ENCODE peak calls at places on chromosomes 1 and 21, in four cellular contexts. O is GM12892, N is spleen, I is right lobe of liver. Z is an unnamed sample.

GRCh38 chr21:32437729-32438128 is 25.2 kb downstream of the EVA1C start:
- DNase-seq in O (no peak), N (no peak), I (no peak), Z (no peak)

GRCh38 chr1:87950369-87950768 is 621.7 kb downstream of the LMO4 start:
- DNase-seq in O (no peak), N (no peak), I (no peak), Z (peak; percentile 39)

GRCh38 chr1:41935226-41935625 is 16.5 kb upstream of the HIVEP3 start:
- DNase-seq in O (no peak), N (no peak), I (no peak), Z (no peak)

GRCh38 chr21:44445413-44445812 is 9.9 kb upstream of the LRRC3 start:
- DNase-seq in O (no peak), N (peak; percentile 16), I (peak; percentile 10), Z (no peak)

GRCh38 chr1:30788580-30789387 is 31.2 kb upstream of the LAPTM5 start:
- DNase-seq in O (no peak), N (peak; percentile 64), I (peak; percentile 35), Z (no peak)

GRCh38 chr1:16913866-16914662 is 7.7 kb upstream of the CROCC start:
- DNase-seq in O (peak; percentile 89), N (peak; percentile 99), I (peak; percentile 94), Z (peak; percentile 97)

GRCh38 chr1:5991784-5992033 is 516 bp downstream of the NPHP4 start:
- DNase-seq in O (peak; percentile 80), N (no peak), I (no peak), Z (no peak)

GRCh38 chr21:45412491-45412890 is 7.5 kb downstream of the COL18A1 start:
- DNase-seq in O (no peak), N (peak; percentile 54), I (peak; percentile 31), Z (no peak)

GRCh38 chr1:18817316-18817715 is 42.1 kb downstream of the TAS1R2 start:
- DNase-seq in O (no peak), N (no peak), I (no peak), Z (no peak)

GRCh38 chr1:107535091-107535490 is 394.3 kb downstream of the NTNG1 start:
- DNase-seq in O (no peak), N (no peak), I (no peak), Z (no peak)

GRCh38 chr1:1540015-1540816 is at the start of gene TMEM240:
- DNase-seq in O (no peak), N (no peak), I (peak; percentile 65), Z (peak; percentile 78)

GRCh38 chr1:244852694-244853093 is 11.6 kb downstream of the HNRNPU start:
- DNase-seq in O (no peak), N (no peak), I (no peak), Z (no peak)
- TF ChIP-seq POLR2A in O (no peak), N (no peak), I (no peak), Z (no peak)

DNA sequence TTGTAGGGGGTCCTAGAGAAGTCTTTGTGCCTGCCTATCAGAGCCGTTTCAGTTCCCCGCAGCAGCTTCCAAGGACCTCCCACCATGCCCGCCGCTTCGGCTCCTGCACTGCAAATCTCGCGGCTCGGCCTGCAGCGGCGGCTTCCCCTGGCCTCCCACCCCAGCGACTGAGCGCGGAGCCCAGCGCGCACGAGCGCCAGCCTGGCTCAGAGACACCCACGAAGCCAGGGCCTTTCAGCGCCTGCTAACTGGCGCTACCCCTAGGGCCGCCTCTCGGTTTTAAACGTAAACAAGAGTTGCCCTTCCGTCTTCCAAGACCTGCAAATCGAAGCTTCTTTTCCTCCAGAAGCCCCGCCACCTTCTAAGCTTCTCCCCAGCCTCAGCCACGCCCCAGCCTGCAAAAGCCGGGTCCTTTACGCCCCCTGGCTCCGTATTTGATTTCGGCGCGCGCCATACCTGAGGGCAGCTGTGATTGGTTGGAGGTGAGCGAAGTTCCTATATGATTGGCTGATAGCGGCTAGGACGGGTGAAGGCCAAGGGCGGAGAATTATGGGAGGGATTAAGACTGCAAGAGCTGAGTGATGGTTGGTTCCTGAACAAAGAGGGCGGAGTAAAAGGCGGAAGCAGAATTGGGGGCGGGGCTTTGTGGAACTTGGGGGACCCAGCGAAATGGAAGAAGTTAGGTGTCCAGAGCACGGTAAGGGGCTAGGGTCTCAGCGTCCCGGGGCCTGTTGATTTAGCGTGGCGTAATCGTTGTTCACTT is at the start of gene TTF2:
- DNase-seq in O (peak; percentile 86), N (peak; percentile 95), I (peak; percentile 91), Z (peak; percentile 95)
- TF ChIP-seq POLR2A in O (peak; percentile 87), N (no peak), I (no peak), Z (peak; percentile 7)

GRCh38 chr1:25381041-25381440 is 39.6 kb downstream of the RHCE start:
- DNase-seq in O (no peak), N (no peak), I (no peak), Z (no peak)
- TF ChIP-seq POLR2A in O (no peak), N (no peak), I (no peak), Z (no peak)

GRCh38 chr1:207854001-207854400 is 56.9 kb downstream of the CD34 start:
- DNase-seq in O (no peak), N (no peak), I (no peak), Z (no peak)
- TF ChIP-seq POLR2A in O (no peak), N (no peak), I (no peak), Z (no peak)

GRCh38 chr1:117180571-117180970 is 30.2 kb downstream of the VTCN1 start:
- DNase-seq in O (no peak), N (no peak), I (no peak), Z (peak; percentile 55)

GRCh38 chr1:117178756-117179155 is 32.0 kb downstream of the VTCN1 start:
- DNase-seq in O (no peak), N (no peak), I (no peak), Z (no peak)

GRCh38 chr1:117177376-117177775 is 33.4 kb downstream of the VTCN1 start:
- DNase-seq in O (no peak), N (no peak), I (no peak), Z (no peak)

GRCh38 chr1:117181630-117182041 is 29.1 kb downstream of the VTCN1 start:
- DNase-seq in O (no peak), N (no peak), I (no peak), Z (no peak)

DNA sequence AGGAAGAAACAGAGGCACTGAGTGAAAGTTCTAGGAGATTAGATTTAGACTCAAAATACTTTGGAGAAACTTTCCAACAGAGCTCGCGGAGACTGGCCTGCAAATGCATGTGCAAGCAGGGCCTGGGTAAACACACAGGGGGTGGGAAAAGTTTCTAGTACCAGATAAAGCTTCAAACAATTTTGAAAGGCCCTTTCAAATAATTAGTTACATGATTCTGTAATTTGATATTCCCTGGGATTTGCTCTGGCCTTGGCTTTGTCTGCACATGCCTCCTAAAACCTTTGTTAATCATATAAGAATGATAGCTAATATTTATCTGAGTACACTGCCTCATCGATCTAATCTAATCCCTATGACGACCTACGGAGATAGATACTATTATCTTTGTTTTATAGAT is 31.3 kb downstream of the VTCN1 start:
- DNase-seq in O (no peak), N (no peak), I (no peak), Z (no peak)
- TF ChIP-seq POLR2A in O (no peak), N (no peak), I (no peak), Z (no peak)